ENCODE peak calls at places on chromosomes 16 and 17, in five cellular contexts. J is GM23248; F is CD8-positive, alpha-beta T cell; Z is tibial nerve; D is PC-9. I is an unnamed sample.

GRCh38 chr16:15879255-15879804 is 9.1 kb downstream of the CEP20 start:
- DNase-seq in D (peak; percentile 44), F (no peak), Z (no peak), J (peak; percentile 96), I (no peak)

GRCh38 chr16:78684655-78685400 is 585.4 kb downstream of the WWOX start:
- DNase-seq in F (no peak), D (no peak), J (peak; percentile 82), Z (peak; percentile 58), I (no peak)

GRCh38 chr17:68542698-68543463 is 30.7 kb downstream of the PRKAR1A start:
- DNase-seq in J (no peak), D (no peak), Z (no peak), F (no peak), I (no peak)

GRCh38 chr16:87608400-87608985 is 6.2 kb downstream of the JPH3 start:
- DNase-seq in J (peak; percentile 74), D (peak; percentile 60), F (peak; percentile 47), Z (peak; percentile 50), I (no peak)

GRCh38 chr16:90077757-90078593 is 844 bp upstream of the PRDM7 start:
- DNase-seq in Z (no peak), F (peak; percentile 32), D (peak; percentile 17), J (peak; percentile 62), I (no peak)

GRCh38 chr17:42180922-42181850 is at the start of gene KCNH4:
- DNase-seq in D (no peak), F (peak; percentile 82), J (peak; percentile 87), Z (peak; percentile 65), I (peak; percentile 88)

GRCh38 chr17:79495665-79496064 is 115.2 kb downstream of the RBFOX3 start:
- DNase-seq in J (no peak), F (no peak), D (no peak), Z (no peak), I (no peak)

GRCh38 chr17:76820523-76820922 is 47.7 kb upstream of the MGAT5B start:
- DNase-seq in F (no peak), D (no peak), J (no peak), Z (no peak), I (no peak)

GRCh38 chr16:68131813-68132706 is 46.9 kb downstream of the NFATC3 start:
- DNase-seq in F (no peak), D (no peak), J (no peak), Z (no peak), I (no peak)

GRCh38 chr16:54987081-54987480 is 56.4 kb downstream of the IRX5 start:
- DNase-seq in Z (no peak), D (no peak), J (no peak), F (no peak), I (no peak)

GRCh38 chr16:84508502-84508901 is 4.0 kb upstream of the MEAK7 start:
- DNase-seq in D (no peak), J (no peak), Z (no peak), F (peak; percentile 40), I (no peak)

GRCh38 chr17:31745964-31746650 is 112.9 kb downstream of the COPRS start:
- DNase-seq in D (no peak), Z (no peak), F (no peak), J (no peak), I (no peak)

GRCh38 chr17:42526031-42526444 is 10.0 kb upstream of the NAGLU start:
- DNase-seq in F (no peak), J (peak; percentile 66), D (no peak), Z (no peak), I (no peak)

GRCh38 chr16:4514606-4515005 is 24.0 kb downstream of the CDIP1 start:
- DNase-seq in J (no peak), Z (no peak), D (no peak), F (no peak), I (no peak)
- H3K9me3 ChIP-seq in J (no peaks in the 10 kb centered on the region), Z (no peaks in the 10 kb centered on the region), D (no peaks in the 10 kb centered on the region), F (no peaks in the 10 kb centered on the region), I (no peaks in the 10 kb centered on the region)

GRCh38 chr17:21817791-21818364 is 125.6 kb downstream of the KCNJ18 start:
- DNase-seq in Z (no peak), D (no peak), J (no peak), F (no peak), I (no peak)
- H3K9me3 ChIP-seq in Z (peaks cover 4% of the 10 kb centered on the region), D (no peaks in the 10 kb centered on the region), J (no peaks in the 10 kb centered on the region), F (no peaks in the 10 kb centered on the region), I (peaks cover 4% of the 10 kb centered on the region)

GRCh38 chr16:47886631-47887415 is 269.0 kb downstream of the ABCC12 start:
- DNase-seq in J (no peak), F (no peak), D (no peak), Z (no peak), I (no peak)
- H3K9me3 ChIP-seq in J (no peaks in the 10 kb centered on the region), F (no peaks in the 10 kb centered on the region), D (no peaks in the 10 kb centered on the region), Z (no peaks in the 10 kb centered on the region), I (no peaks in the 10 kb centered on the region)

DNA sequence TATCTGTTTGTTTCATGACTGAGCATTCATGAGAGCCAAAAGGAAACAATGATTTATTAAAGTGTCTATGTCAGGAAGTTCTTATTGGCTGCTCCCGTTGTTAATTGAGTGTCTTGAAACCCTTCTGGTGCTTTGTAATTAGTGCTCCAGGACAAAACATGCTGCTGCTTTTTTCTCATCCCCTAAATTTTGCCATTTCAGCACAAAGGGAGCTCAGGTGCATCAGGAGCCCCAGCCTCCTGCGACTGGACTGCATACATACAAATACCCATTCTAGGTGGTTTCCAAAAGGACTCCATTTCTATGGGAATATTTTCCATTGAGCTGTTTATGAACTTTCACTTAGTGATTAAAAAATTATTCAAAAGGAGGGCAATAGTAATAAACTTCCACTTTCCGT is 354.0 kb downstream of the CDH13 start:
- DNase-seq in J (no peak), D (no peak), Z (no peak), F (no peak), I (no peak)
- H3K9me3 ChIP-seq in J (no peaks in the 10 kb centered on the region), D (no peaks in the 10 kb centered on the region), Z (no peaks in the 10 kb centered on the region), F (no peaks in the 10 kb centered on the region), I (no peaks in the 10 kb centered on the region)

DNA sequence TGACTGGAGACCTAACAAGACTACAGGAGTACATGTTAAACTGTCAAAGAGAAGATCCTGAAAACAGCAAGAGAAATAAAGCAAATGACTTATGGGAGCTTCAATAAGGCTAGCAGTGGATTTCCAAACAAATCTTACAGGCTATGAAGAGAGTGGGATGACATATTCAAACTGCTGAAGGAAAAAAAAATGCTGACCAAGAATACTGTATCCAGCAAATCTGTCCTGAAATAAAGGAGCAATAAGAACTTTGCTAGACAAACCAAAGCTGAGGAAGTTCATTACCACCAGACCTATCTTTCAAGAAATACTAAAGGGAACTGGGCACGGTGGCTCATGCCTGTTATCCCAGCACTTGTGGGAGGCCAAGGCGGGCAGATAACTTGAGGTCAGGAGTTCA is 28.6 kb downstream of the ZFP1 start:
- DNase-seq in J (no peak), F (no peak), Z (no peak), D (no peak), I (no peak)
- H3K9me3 ChIP-seq in J (no peaks in the 10 kb centered on the region), F (peaks cover 11% of the 10 kb centered on the region), Z (peaks cover 27% of the 10 kb centered on the region), D (peaks cover 45% of the 10 kb centered on the region), I (peaks cover 2% of the 10 kb centered on the region)

DNA sequence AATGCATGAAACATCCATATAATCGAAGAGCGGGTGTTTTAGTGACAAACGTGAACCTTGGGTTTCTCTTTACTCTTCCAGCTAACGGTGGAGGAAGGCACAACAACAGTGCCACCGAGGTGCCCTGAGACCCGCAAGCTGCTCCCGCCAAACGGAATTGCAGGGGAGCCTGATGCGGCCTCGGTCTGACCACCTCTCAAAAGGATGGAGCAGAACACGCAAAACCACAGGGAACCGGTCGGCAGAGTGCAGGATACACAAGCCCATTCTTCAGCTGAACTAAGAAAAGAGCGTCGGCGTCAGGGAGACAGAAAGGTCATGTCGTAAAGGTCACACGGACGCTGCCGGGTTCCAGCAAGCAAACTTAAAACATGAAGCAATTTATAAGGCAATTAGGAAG is 109.5 kb upstream of the ZNF750 start:
- DNase-seq in Z (no peak), D (no peak), F (no peak), J (no peak), I (no peak)
- H3K9me3 ChIP-seq in Z (peaks cover 28% of the 10 kb centered on the region), D (peaks cover 6% of the 10 kb centered on the region), F (peaks cover 9% of the 10 kb centered on the region), J (no peaks in the 10 kb centered on the region), I (peaks cover 6% of the 10 kb centered on the region)

GRCh38 chr16:5736209-5736608 is 638.6 kb upstream of the EEF2KMT start:
- DNase-seq in D (no peak), J (no peak), Z (no peak), F (no peak), I (no peak)
- H3K9me3 ChIP-seq in D (no peaks in the 10 kb centered on the region), J (no peaks in the 10 kb centered on the region), Z (no peaks in the 10 kb centered on the region), F (peaks cover 3% of the 10 kb centered on the region), I (no peaks in the 10 kb centered on the region)

I was measured in T-helper 17 cell.